ENCODE peak calls at places on chromosomes 11 and 22, in four cellular contexts. B is Calu3, M is type B pancreatic cell, Y is GM20000. O is an unnamed sample.

GRCh38 chr11:28701760-28702449 is 593.7 kb downstream of the METTL15 start:
- DNase-seq in M (no peak), Y (no peak), B (peak; percentile 82), O (no peak)

GRCh38 chr22:41619979-41620645 is 731 bp downstream of the DESI1 start:
- DNase-seq in B (peak; percentile 51), M (peak; percentile 70), Y (no peak), O (no peak)

GRCh38 chr11:105923252-105923651 is 98.8 kb downstream of the MSANTD4 start:
- DNase-seq in M (no peak), B (no peak), Y (no peak), O (no peak)

GRCh38 chr11:33257897-33258630 is 883 bp downstream of the HIPK3 start:
- DNase-seq in B (peak; percentile 79), Y (peak; percentile 79), M (peak; percentile 84), O (peak; percentile 75)

GRCh38 chr22:45071618-45072017 is 61.8 kb upstream of the PHF21B start:
- DNase-seq in Y (no peak), M (no peak), B (no peak), O (no peak)

GRCh38 chr22:25437414-25438160 is 126.9 kb upstream of the GRK3 start:
- DNase-seq in B (no peak), Y (no peak), M (no peak), O (no peak)

GRCh38 chr11:119153049-119153818 is 4.4 kb downstream of the ABCG4 start:
- DNase-seq in B (no peak), M (no peak), Y (no peak), O (no peak)

GRCh38 chr22:40509401-40510134 is 127.0 kb downstream of the MRTFA start:
- DNase-seq in M (no peak), Y (no peak), B (peak; percentile 61), O (no peak)

GRCh38 chr11:125625225-125625593 is 246 bp downstream of the CHEK1 start:
- DNase-seq in M (no peak), Y (no peak), B (no peak), O (no peak)

GRCh38 chr11:33027846-33028536 is 11.4 kb upstream of the TCP11L1 start:
- DNase-seq in Y (no peak), B (no peak), M (no peak), O (no peak)

GRCh38 chr11:134207538-134208239 is 16.1 kb downstream of the NCAPD3 start:
- DNase-seq in B (peak; percentile 66), M (no peak), Y (no peak), O (no peak)

GRCh38 chr11:71322192-71322735 is 69.9 kb upstream of the SHANK2 start:
- DNase-seq in Y (no peak), M (no peak), B (no peak), O (no peak)

GRCh38 chr22:31148516-31148915 is 8.2 kb upstream of the PLA2G3 start:
- DNase-seq in B (no peak), Y (no peak), M (no peak), O (no peak)

GRCh38 chr22:31153357-31153756 is 6.6 kb upstream of the RNF185 start:
- DNase-seq in M (no peak), B (no peak), Y (no peak), O (no peak)

GRCh38 chr22:31148953-31149627 is 8.8 kb upstream of the PLA2G3 start:
- DNase-seq in Y (peak; percentile 71), B (peak; percentile 78), M (no peak), O (peak; percentile 75)

GRCh38 chr22:31151872-31152271 is 8.1 kb upstream of the RNF185 start:
- DNase-seq in B (no peak), M (no peak), Y (no peak), O (no peak)

DNA sequence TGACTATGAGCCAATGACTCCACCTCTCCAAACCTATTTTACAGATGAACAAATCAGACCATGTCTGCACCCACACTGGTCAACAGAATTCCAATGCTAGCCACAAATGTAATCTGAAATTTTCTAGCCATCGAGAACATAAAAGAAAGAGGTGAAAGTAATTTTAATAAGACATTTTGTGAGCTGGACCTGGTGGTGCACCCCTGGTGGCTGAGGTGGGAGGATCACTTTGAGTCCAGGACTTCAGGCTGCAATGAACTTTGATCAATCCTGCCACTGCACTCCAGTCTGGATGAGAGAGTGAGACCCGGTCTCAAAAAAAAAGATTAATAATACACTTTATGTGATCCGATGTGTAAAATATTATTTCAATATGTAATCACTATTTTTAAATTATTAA is 9.4 kb upstream of the RNF185 start:
- DNase-seq in B (peak; percentile 39), M (no peak), Y (no peak), O (no peak)
- TF ChIP-seq CTCF in B (peak; percentile 14), M (peak; percentile 68), Y (no peak), O (no peak)

GRCh38 chr11:6413791-6414231 is 5.1 kb downstream of the APBB1 start:
- DNase-seq in B (no peak), M (no peak), Y (no peak), O (no peak)

GRCh38 chr11:6418199-6418957 is 516 bp downstream of the APBB1 start:
- DNase-seq in Y (no peak), B (no peak), M (no peak), O (no peak)

GRCh38 chr11:6420677-6421076 is 1.8 kb upstream of the APBB1 start:
- DNase-seq in Y (no peak), B (no peak), M (no peak), O (no peak)

GRCh38 chr11:6414874-6415328 is 4.0 kb downstream of the APBB1 start:
- DNase-seq in M (no peak), B (no peak), Y (no peak), O (no peak)

DNA sequence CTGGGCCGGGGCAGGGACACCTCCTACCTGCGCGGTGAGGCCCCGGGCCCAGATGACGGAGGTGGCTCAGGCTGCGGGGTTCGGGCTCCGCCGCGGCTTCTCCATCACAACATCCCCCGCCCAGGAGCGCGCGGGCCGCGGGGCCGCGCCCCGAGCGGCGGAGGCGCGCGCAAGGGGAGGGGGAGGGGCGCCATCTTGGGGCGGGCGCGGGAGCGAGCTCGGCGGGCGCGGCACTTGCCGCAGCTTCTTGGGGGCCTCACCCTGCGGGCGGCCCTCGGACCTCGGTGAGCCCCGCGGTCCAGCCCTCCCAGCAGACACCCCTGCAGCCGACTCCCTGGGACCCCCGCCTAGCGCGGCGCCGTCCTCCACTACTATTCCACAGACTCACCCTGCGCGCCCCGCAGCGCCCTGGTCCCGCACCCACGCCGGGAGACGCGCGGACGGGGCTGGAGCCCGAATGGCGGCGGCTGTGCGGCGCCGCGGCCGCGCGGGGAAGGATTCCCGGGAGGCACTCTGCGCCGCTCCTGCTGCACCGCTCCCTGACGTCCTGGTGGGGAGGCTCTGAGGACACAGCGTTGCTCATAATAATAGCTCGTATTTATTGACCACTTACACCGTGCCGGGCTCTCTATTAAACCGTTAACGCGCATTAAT is at the start of gene APBB1:
- DNase-seq in Y (peak; percentile 86), M (peak; percentile 81), B (peak; percentile 61), O (peak; percentile 86)
- TF ChIP-seq CTCF in Y (no peak), M (peak; percentile 54), B (no peak), O (peak; percentile 4)

DNA sequence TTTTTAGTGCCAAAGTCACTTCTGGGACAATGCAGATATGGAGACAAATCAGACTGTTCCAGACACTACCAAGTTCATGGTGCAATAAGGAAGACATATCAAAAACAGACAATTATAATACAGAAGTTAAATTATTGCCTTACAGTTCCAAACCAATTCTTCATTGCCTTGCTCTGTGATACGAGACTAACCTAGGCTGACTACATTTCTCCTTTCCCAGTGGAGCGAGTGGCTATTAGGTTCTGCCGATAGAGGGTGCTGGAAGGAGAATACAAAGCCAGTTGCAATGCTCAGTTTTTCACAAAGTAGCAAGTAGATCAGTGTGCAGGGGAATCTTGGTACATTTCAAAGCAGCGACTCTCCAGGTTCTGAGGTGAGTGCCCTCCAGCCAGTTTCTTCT is 67.8 kb downstream of the FAM168A start:
- DNase-seq in Y (no peak), B (peak; percentile 11), M (no peak), O (no peak)
- TF ChIP-seq CTCF in Y (no peak), B (peak; percentile 26), M (peak; percentile 45), O (no peak)

DNA sequence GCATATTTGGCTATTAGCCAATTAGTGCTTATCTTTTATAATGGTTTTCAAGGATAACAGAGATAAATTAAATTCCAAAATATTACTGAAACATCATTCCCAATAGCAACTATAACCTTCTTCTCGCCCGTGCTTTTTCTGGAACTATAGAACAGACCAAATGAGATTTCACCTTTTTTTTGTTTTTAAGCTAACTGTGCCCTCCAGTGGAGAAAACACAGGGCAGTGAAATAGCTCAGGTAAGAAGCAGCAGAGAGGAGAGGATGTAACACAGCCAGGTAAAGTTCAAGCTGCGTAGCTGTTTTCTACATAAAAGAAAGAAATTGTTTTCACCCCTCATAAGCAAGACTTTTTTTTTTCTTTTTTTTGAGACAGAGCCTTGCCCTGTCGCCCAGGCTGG is 28.2 kb downstream of the HSD17B12 start:
- DNase-seq in Y (no peak), B (no peak), M (no peak), O (no peak)
- TF ChIP-seq CTCF in Y (no peak), B (no peak), M (no peak), O (no peak)

DNA sequence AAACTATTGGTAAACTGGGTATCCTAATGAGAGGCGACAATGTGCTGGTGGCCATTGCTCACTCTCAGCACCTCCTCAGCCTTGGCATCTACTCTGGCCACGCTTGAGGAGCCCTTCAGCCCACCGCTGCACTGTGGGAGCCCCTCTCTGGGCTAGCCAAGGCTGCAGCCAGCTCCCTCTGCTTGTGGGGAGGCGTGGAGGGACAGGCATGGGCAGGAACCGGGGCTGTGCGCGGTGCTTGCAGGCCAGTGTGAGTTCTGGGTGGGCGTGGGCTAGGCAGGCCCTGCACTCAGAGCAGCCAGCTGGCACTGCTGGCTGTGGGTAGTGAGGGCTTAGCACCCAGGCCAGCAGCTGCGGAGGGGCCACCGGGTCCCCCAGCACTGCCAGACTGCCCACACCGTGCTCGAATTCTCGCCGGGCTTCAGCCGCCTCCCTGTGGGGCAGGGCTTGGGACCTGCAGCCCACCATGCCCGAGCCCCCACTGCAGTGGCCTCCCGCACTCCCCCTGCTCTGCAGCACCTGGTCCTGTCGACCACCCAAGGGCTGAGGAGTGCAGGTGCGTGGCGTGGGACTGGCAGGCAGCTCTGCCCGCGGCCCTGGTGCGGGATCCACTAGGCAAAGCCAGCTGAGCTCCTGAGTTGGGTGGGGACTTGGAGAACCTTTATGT is 575.9 kb upstream of the ANO3 start:
- DNase-seq in Y (no peak), M (no peak), B (no peak), O (no peak)
- TF ChIP-seq CTCF in Y (no peak), M (no peak), B (no peak), O (no peak)

O was measured in GM13976.